ENCODE peak calls at places on chromosomes 1 and 21, in seven cellular contexts. Y, S, J, M, P, T and L are unnamed samples.

GRCh38 chr1:93690341-93690740 is 8.7 kb upstream of the BCAR3 start:
- DNase-seq in Y (no peak), S (no peak), J (no peak), M (no peak), P (no peak), T (no peak), L (no peak)

GRCh38 chr1:20449736-20450311 is 36.2 kb downstream of the CAMK2N1 start:
- DNase-seq in Y (no peak), S (no peak), J (no peak), M (no peak), P (no peak), T (peak), L (no peak)

GRCh38 chr1:17837631-17838030 is 82.5 kb downstream of the ACTL8 start:
- DNase-seq in Y (no peak), S (no peak), J (no peak), M (no peak), P (no peak), T (no peak), L (no peak)

GRCh38 chr1:171081994-171082295 is 8.8 kb upstream of the FMO3 start:
- DNase-seq in Y (no peak), S (no peak), J (no peak), M (no peak), P (no peak), T (no peak), L (no peak)

GRCh38 chr1:37691497-37692077 is 729 bp upstream of the CDCA8 start:
- DNase-seq in Y (peak), S (peak), J (peak), M (peak), P (peak), T (no peak), L (no peak)

GRCh38 chr1:242522304-242522945 is 2.1 kb downstream of the PLD5 start:
- DNase-seq in Y (no peak), S (no peak), J (no peak), M (no peak), P (no peak), T (no peak), L (no peak)

GRCh38 chr1:22284906-22285544 is 142.1 kb upstream of the WNT4 start:
- DNase-seq in Y (no peak), S (no peak), J (no peak), M (no peak), P (no peak), T (no peak), L (no peak)

GRCh38 chr1:8571200-8571984 is 246.0 kb downstream of the RERE start:
- DNase-seq in Y (no peak), S (peak), J (no peak), M (peak), P (no peak), T (no peak), L (no peak)

GRCh38 chr1:151831605-151832004 is at the start of gene RORC:
- DNase-seq in Y (no peak), S (no peak), J (peak), M (no peak), P (no peak), T (no peak), L (no peak)

GRCh38 chr1:8115769-8116167 is 89.7 kb upstream of the ERRFI1 start:
- DNase-seq in Y (no peak), S (no peak), J (no peak), M (no peak), P (no peak), T (no peak), L (no peak)

GRCh38 chr1:241998412-241998921 is 431 bp downstream of the MAP1LC3C start:
- DNase-seq in Y (peak), S (no peak), J (peak), M (peak), P (no peak), T (no peak), L (no peak)

GRCh38 chr1:205480349-205481278 is 23.9 kb upstream of the CDK18 start:
- DNase-seq in Y (no peak), S (peak), J (no peak), M (no peak), P (no peak), T (no peak), L (no peak)

GRCh38 chr21:34812510-34813265 is 143.9 kb downstream of the CLIC6 start:
- DNase-seq in Y (no peak), S (no peak), J (no peak), M (peak), P (no peak), T (peak), L (no peak)

GRCh38 chr1:11272842-11273594 is at the start of gene UBIAD1:
- DNase-seq in Y (peak), S (peak), J (peak), M (peak), P (peak), T (peak), L (peak)
- TF ChIP-seq CTCF in Y (no peak), S (no peak), J (no peak), M (no peak), P (no peak), T (peak), L (no peak)

DNA sequence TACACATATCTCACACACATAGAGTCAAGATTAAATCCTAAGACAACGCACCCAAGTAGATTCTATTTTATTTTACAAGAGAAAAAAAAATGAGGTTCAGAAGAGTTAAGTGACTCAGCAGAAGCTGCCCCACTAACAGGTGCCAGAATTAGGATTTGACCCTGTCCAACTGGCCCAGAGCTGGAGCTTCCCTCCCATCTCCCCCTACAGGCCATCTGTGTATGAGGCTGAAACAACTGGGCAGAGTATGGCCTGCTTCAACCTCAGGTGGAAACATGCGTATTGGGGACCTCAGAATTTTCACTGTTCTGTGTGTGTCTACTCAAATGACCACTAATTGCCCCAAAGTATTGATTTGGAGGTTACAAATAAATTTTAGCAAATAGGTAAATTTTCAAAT is 29.9 kb downstream of the PSMG1 start:
- DNase-seq in Y (peak), S (peak), J (no peak), M (no peak), P (no peak), T (no peak), L (no peak)
- TF ChIP-seq CTCF in Y (peak), S (peak), J (peak), M (peak), P (peak), T (peak), L (peak)

GRCh38 chr1:202149566-202149965 is 5.0 kb upstream of the ARL8A start:
- DNase-seq in Y (no peak), S (no peak), J (no peak), M (no peak), P (no peak), T (no peak), L (no peak)

GRCh38 chr1:202150187-202150586 is 5.7 kb upstream of the ARL8A start:
- DNase-seq in Y (no peak), S (no peak), J (no peak), M (no peak), P (no peak), T (no peak), L (no peak)

GRCh38 chr1:202146993-202147392 is 2.5 kb upstream of the ARL8A start:
- DNase-seq in Y (no peak), S (no peak), J (no peak), M (no peak), P (no peak), T (no peak), L (no peak)

GRCh38 chr1:202146279-202146678 is 1.7 kb upstream of the ARL8A start:
- DNase-seq in Y (no peak), S (no peak), J (no peak), M (no peak), P (no peak), T (no peak), L (no peak)

GRCh38 chr1:202148391-202148790 is 3.9 kb upstream of the ARL8A start:
- DNase-seq in Y (no peak), S (no peak), J (no peak), M (no peak), P (no peak), T (no peak), L (no peak)
- TF ChIP-seq CTCF in Y (no peak), S (no peak), J (no peak), M (no peak), P (no peak), T (no peak), L (no peak)

DNA sequence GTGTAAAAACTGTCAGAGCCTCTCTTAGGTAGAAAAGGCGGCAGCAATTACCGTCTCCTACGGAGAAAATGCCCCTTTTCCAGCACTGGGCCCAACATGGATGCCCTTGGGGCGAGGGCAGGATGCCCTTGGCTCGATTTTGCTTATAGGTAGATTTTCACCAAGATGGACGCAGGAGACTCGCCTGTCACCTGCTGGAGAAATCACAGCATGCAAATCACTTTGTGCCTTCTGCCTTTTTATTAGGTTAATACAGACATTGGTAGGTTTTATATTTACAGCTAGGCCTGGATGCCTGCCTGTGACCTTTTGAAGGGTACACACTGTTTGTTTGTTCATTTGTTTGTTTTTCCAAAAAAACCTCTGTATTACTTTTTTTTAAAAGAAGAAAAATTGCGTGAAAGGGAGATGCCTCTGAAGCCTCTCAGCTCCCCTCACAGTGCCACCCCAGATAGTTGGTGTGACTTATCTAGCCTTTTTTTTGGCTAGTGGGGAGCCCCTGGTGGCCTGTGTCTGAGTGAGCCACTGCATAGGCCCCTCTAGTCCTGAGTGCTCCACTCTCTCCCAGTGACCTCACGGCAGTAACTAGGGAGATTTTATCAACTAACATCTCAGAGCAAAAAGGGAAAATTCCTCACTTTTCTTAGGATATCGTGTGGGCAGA is 2.5 kb downstream of the ATP1B1 start:
- DNase-seq in Y (peak), S (peak), J (no peak), M (peak), P (no peak), T (no peak), L (no peak)
- TF ChIP-seq CTCF in Y (peak), S (peak), J (no peak), M (peak), P (no peak), T (no peak), L (peak)

DNA sequence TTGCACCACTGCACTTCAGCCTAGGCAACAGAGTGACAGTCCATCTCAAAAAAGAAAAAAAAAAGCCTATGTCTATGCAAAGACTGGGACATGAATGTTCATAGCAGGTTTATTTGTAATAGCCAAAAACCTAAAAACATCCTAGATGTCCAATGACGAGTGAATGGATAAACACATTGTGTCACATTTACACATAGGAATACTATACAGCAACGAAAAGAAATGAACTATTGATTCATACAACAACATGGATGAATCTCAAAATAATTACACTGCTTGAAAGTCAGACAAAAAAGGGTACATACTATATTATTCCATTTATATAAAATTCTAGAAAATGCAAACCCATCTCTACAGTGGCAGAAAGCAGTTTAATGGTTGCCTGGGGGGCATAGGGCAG is 7.9 kb downstream of the STYXL2 start:
- DNase-seq in Y (no peak), S (no peak), J (no peak), M (no peak), P (no peak), T (no peak), L (no peak)
- TF ChIP-seq CTCF in Y (no peak), S (no peak), J (no peak), M (no peak), P (no peak), T (no peak), L (no peak)

GRCh38 chr21:15564907-15565306 is 164.9 kb upstream of the USP25 start:
- DNase-seq in Y (no peak), S (no peak), J (no peak), M (no peak), P (no peak), T (no peak), L (no peak)
- TF ChIP-seq CTCF in Y (no peak), S (no peak), J (no peak), M (no peak), P (no peak), T (no peak), L (no peak)

GRCh38 chr1:145978860-145979745 is 14.6 kb downstream of the POLR3GL start:
- DNase-seq in Y (peak), S (peak), J (peak), M (peak), P (peak), T (peak), L (peak)
- TF ChIP-seq CTCF in Y (peak), S (peak), J (peak), M (peak), P (no peak), T (peak), L (peak)

DNA sequence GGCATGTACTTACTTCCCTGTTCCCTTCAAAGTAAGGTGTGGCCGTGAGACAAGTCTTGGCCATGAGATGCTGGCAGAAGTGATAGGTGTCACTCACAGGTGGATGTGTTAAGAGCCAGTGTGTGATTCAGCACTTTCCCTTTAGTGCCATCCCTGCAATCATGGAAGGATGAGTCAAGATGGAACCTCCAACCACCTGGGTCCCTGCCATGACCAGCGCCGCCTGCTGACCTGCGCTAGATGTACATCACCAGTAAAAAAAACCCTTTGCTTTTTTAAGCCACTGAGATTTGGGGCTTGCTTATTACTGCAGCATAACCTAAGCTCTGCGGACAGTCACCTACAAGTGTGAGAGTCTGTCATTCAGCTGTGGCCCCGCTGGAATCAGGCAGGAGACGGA is 71.7 kb downstream of the TOMM20 start:
- DNase-seq in Y (no peak), S (no peak), J (peak), M (no peak), P (no peak), T (no peak), L (no peak)
- TF ChIP-seq CTCF in Y (peak), S (peak), J (no peak), M (no peak), P (no peak), T (no peak), L (no peak)

DNA sequence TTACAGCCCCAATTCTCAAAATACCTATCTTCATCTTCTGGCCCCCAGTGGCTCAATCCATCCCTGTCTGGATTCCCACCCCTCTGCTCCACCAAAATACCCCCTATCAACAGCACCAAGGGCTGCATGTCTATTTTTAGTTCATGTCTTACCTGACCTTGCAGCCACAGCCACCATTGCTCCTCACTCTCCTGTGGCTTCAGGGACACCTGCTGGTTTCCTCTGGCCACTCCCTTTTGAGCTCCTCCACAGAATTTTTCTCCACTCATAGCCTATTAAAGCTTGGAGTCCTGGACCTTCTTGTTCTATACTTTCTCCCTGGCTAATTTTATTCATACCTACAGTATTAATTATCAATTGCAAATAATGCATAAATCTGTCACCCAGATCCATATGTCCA is 125.3 kb upstream of the NGF start:
- DNase-seq in Y (no peak), S (peak), J (no peak), M (no peak), P (no peak), T (no peak), L (no peak)
- TF ChIP-seq CTCF in Y (peak), S (peak), J (no peak), M (peak), P (no peak), T (no peak), L (peak)